ENCODE peak calls at places on chromosome 6, in seven cellular contexts. L is HepG2, F is SK-N-SH, R is HCT116, X is H1, A is K562, V is GM12878. M is an unnamed sample.

GRCh38 chr6:148451690-148452089 is 109.1 kb downstream of the SASH1 start:
- DNase-seq in A (no peak), F (no peak), L (no peak), R (no peak), V (no peak), X (no peak), M (no peak)

GRCh38 chr6:140441256-140441655 is 1066.8 kb upstream of the CITED2 start:
- DNase-seq in F (peak), R (no peak), A (peak), V (no peak), X (no peak), L (peak), M (no peak)

GRCh38 chr6:119310486-119311036 is 39.0 kb downstream of the MAN1A1 start:
- DNase-seq in L (no peak), V (no peak), A (no peak), F (no peak), X (no peak), R (no peak), M (no peak)

GRCh38 chr6:19849196-19849595 is 12.0 kb downstream of the ID4 start:
- DNase-seq in R (no peak), A (no peak), F (no peak), V (no peak), L (no peak), X (no peak), M (no peak)

GRCh38 chr6:112279044-112279916 is 24.9 kb upstream of the LAMA4 start:
- DNase-seq in X (no peak), F (no peak), A (no peak), R (no peak), V (no peak), L (no peak), M (no peak)

GRCh38 chr6:139568956-139569538 is 194.6 kb upstream of the CITED2 start:
- DNase-seq in V (no peak), F (peak), X (no peak), R (no peak), A (no peak), L (no peak), M (no peak)

GRCh38 chr6:12269100-12269499 is 21.1 kb upstream of the EDN1 start:
- DNase-seq in R (no peak), F (no peak), L (no peak), A (no peak), V (no peak), X (no peak), M (no peak)

GRCh38 chr6:6858533-6858982 is 249.2 kb upstream of the RREB1 start:
- DNase-seq in V (no peak), L (no peak), R (no peak), A (peak), X (no peak), F (no peak), M (no peak)

GRCh38 chr6:105591053-105591452 is 188.2 kb upstream of the PREP start:
- DNase-seq in L (no peak), X (no peak), V (peak), A (no peak), R (no peak), F (no peak), M (no peak)

GRCh38 chr6:132888701-132889100 is 74.3 kb downstream of the RPS12 start:
- DNase-seq in V (no peak), F (no peak), R (no peak), L (no peak), A (no peak), X (no peak), M (no peak)

GRCh38 chr6:42137192-42137753 is 5.1 kb downstream of the C6orf132 start:
- DNase-seq in A (no peak), F (peak), R (no peak), V (no peak), X (no peak), L (peak), M (peak)

GRCh38 chr6:135358907-135359459 is 138.6 kb downstream of the AHI1 start:
- DNase-seq in F (no peak), A (no peak), L (no peak), X (no peak), R (no peak), V (no peak), M (no peak)

GRCh38 chr6:89941031-89941775 is 46.9 kb downstream of the GJA10 start:
- DNase-seq in F (no peak), L (peak), V (no peak), X (no peak), A (no peak), R (no peak), M (no peak)

GRCh38 chr6:7587631-7588100 is 2.3 kb upstream of the SNRNP48 start:
- DNase-seq in F (no peak), X (no peak), R (no peak), L (no peak), V (no peak), A (no peak), M (peak)

GRCh38 chr6:168052291-168052891 is 26.6 kb downstream of the FRMD1 start:
- DNase-seq in X (no peak), V (no peak), F (no peak), L (no peak), R (no peak), A (no peak), M (no peak)

GRCh38 chr6:72669324-72669723 is 47.5 kb downstream of the KCNQ5 start:
- DNase-seq in V (no peak), F (no peak), A (no peak), X (no peak), L (no peak), R (no peak), M (no peak)

GRCh38 chr6:30007132-30007764 is 53.8 kb upstream of the POLR1H start:
- DNase-seq in F (no peak), R (no peak), V (no peak), A (no peak), L (no peak), X (no peak), M (no peak)

GRCh38 chr6:37698264-37699137 is 818 bp upstream of the MDGA1 start:
- DNase-seq in A (peak), F (peak), V (no peak), R (peak), X (no peak), L (no peak), M (peak)

GRCh38 chr6:158191769-158192168 is 23.6 kb downstream of the GTF2H5 start:
- DNase-seq in L (no peak), V (no peak), X (no peak), F (no peak), A (no peak), R (no peak), M (no peak)

GRCh38 chr6:91386204-91386603 is 799.3 kb upstream of the MAP3K7 start:
- DNase-seq in L (no peak), F (no peak), X (no peak), A (no peak), R (no peak), V (no peak), M (no peak)

GRCh38 chr6:16956371-16956770 is 145.5 kb upstream of the STMND1 start:
- DNase-seq in F (no peak), L (no peak), R (no peak), X (no peak), A (no peak), V (no peak), M (no peak)

GRCh38 chr6:52731719-52732118 is 31.6 kb downstream of the GSTA2 start:
- DNase-seq in L (no peak), V (no peak), A (no peak), F (no peak), X (no peak), R (no peak), M (no peak)

GRCh38 chr6:14584450-14584849 is 466.9 kb downstream of the CD83 start:
- DNase-seq in X (no peak), A (peak), V (no peak), R (no peak), L (no peak), F (no peak), M (peak)

GRCh38 chr6:121491576-121491975 is 56.1 kb downstream of the GJA1 start:
- DNase-seq in A (no peak), L (no peak), X (no peak), F (no peak), V (no peak), R (no peak), M (no peak)

GRCh38 chr6:19492631-19493030 is 344.5 kb upstream of the ID4 start:
- DNase-seq in A (no peak), L (no peak), V (no peak), F (no peak), X (no peak), R (no peak), M (peak)

GRCh38 chr6:4374231-4374630 is 238.9 kb upstream of the ECI2 start:
- DNase-seq in X (no peak), R (no peak), V (no peak), F (no peak), A (no peak), L (no peak), M (no peak)

GRCh38 chr6:19333936-19334335 is 503.2 kb upstream of the ID4 start:
- DNase-seq in F (no peak), X (no peak), A (no peak), L (no peak), R (no peak), V (no peak), M (no peak)

GRCh38 chr6:72676995-72677394 is 55.1 kb downstream of the KCNQ5 start:
- DNase-seq in F (no peak), X (no peak), A (no peak), L (no peak), V (no peak), R (no peak), M (no peak)

GRCh38 chr6:68468244-68468884 is 166.7 kb upstream of the ADGRB3 start:
- DNase-seq in A (peak), X (peak), L (no peak), R (no peak), F (no peak), V (no peak), M (no peak)

GRCh38 chr6:87152528-87152950 is 2.8 kb upstream of the ZNF292 start:
- DNase-seq in X (no peak), F (no peak), A (no peak), V (no peak), R (no peak), L (no peak), M (no peak)

GRCh38 chr6:53873922-53874321 is 79.1 kb downstream of the LRRC1 start:
- DNase-seq in F (no peak), A (no peak), R (no peak), V (no peak), X (no peak), L (no peak), M (no peak)

GRCh38 chr6:25601797-25602679 is 50.0 kb upstream of the SCGN start:
- DNase-seq in A (peak), F (peak), X (no peak), V (no peak), R (peak), L (peak), M (peak)
- TF ChIP-seq JUND in A (no peak), F (no peak), X (no peak), V (no peak), R (no peak), L (no peak), M (no peak)

GRCh38 chr6:40817369-40817768 is 221.7 kb downstream of the UNC5CL start:
- DNase-seq in R (no peak), V (no peak), L (no peak), F (no peak), X (no peak), A (no peak), M (no peak)

GRCh38 chr6:40815731-40816130 is 223.3 kb downstream of the UNC5CL start:
- DNase-seq in X (no peak), R (no peak), A (no peak), F (no peak), L (no peak), V (no peak), M (no peak)

GRCh38 chr6:40819182-40819834 is 219.7 kb downstream of the UNC5CL start:
- DNase-seq in V (no peak), A (no peak), F (no peak), L (no peak), X (no peak), R (no peak), M (no peak)

GRCh38 chr6:40816601-40817000 is 222.4 kb downstream of the UNC5CL start:
- DNase-seq in L (no peak), X (no peak), A (no peak), R (no peak), V (no peak), F (no peak), M (no peak)
- TF ChIP-seq JUND in L (no peak), X (no peak), A (no peak), R (no peak), V (no peak), F (no peak), M (no peak)

GRCh38 chr6:156017838-156018237 is 562.2 kb upstream of the NOX3 start:
- DNase-seq in A (no peak), F (no peak), L (no peak), R (no peak), V (no peak), X (no peak), M (no peak)
- TF ChIP-seq JUND in A (no peak), F (no peak), L (no peak), R (no peak), V (no peak), X (no peak), M (no peak)

GRCh38 chr6:82783587-82784253 is 281.9 kb downstream of the UBE3D start:
- DNase-seq in L (peak), F (no peak), V (no peak), X (no peak), A (peak), R (no peak), M (peak)

GRCh38 chr6:82778985-82779384 is 286.7 kb downstream of the UBE3D start:
- DNase-seq in F (no peak), R (no peak), X (no peak), A (no peak), L (no peak), V (no peak), M (no peak)

GRCh38 chr6:82785206-82785605 is 280.4 kb downstream of the UBE3D start:
- DNase-seq in R (no peak), X (no peak), F (no peak), A (no peak), L (no peak), V (no peak), M (no peak)

GRCh38 chr6:82780334-82780733 is 285.3 kb downstream of the UBE3D start:
- DNase-seq in A (no peak), R (no peak), V (no peak), X (no peak), L (no peak), F (no peak), M (no peak)

DNA sequence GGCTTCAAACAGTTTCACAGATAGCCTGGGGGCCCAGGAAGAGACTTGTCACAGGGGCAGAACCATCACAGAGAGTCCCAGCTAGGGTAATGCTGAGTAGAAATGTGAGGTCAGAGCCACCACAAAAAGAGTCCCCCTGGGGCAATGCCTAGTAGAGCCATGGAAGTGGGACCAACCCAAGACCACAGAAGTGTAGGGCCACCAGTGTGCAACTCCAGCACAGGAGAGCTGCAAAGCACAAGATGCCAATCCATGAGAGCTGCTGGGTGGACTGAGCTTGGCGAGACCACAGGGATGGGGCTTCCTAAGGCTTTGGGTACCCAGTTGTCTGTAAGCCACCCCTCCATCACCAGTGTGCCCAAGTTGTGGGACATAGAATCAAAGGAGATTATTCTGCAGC is 283.8 kb downstream of the UBE3D start:
- DNase-seq in A (no peak), X (no peak), V (no peak), R (no peak), F (no peak), L (no peak), M (no peak)
- TF ChIP-seq JUND in A (no peak), X (no peak), V (no peak), R (no peak), F (no peak), L (no peak), M (no peak)

DNA sequence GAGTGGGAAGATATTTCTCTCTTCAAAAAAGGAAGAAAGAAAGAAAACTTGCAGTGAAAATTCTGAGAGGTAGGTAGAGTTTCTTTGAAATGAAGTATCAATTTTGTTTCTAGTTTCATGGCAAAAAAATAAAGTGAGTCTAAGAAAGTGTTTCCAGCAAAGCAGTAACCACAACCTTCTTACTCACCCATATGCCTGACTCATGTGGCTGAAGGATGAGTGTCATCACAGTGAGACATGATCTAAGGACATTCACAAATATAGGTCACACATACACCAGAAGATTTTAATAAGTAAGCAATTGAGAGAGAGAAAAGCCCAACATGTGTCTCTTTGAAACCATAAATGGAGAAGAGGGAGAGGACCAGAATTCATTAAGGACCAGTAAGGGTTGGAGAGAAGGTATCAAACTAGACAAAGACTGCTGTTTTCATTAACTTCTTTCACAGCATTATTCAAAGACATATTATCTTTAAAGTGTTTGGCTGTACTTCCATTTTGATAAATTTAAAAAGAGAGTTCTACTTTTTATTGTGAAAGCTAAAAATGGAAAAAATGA is 169.5 kb downstream of the FRK start:
- DNase-seq in L (no peak), F (no peak), R (peak), A (no peak), X (no peak), V (peak), M (no peak)
- TF ChIP-seq JUND in L (no peak), F (no peak), R (peak), A (no peak), X (no peak), V (no peak), M (no peak)

GRCh38 chr6:129073651-129074419 is 190.9 kb downstream of the LAMA2 start:
- DNase-seq in L (no peak), R (no peak), A (no peak), V (no peak), F (no peak), X (no peak), M (no peak)
- TF ChIP-seq JUND in L (no peak), R (no peak), A (no peak), V (no peak), F (no peak), X (no peak), M (no peak)

GRCh38 chr6:34177181-34177591 is 31.3 kb upstream of the GRM4 start:
- DNase-seq in R (no peak), A (peak), F (peak), X (no peak), L (no peak), V (no peak), M (no peak)

GRCh38 chr6:34172961-34173775 is 27.3 kb upstream of the GRM4 start:
- DNase-seq in A (peak), F (no peak), X (no peak), V (no peak), L (no peak), R (no peak), M (no peak)

GRCh38 chr6:34178361-34179105 is 32.6 kb upstream of the GRM4 start:
- DNase-seq in R (no peak), V (no peak), A (no peak), X (no peak), F (no peak), L (no peak), M (no peak)

GRCh38 chr6:34176261-34177031 is 30.6 kb upstream of the GRM4 start:
- DNase-seq in L (no peak), F (peak), X (no peak), V (no peak), R (no peak), A (peak), M (no peak)

GRCh38 chr6:34174846-34175399 is 29.0 kb upstream of the GRM4 start:
- DNase-seq in L (no peak), R (no peak), X (no peak), A (no peak), V (no peak), F (no peak), M (no peak)
- TF ChIP-seq JUND in L (no peak), R (no peak), X (no peak), A (no peak), V (no peak), F (no peak), M (no peak)

GRCh38 chr6:142960098-142960497 is 15.1 kb upstream of the HIVEP2 start:
- DNase-seq in V (no peak), A (no peak), X (no peak), L (no peak), R (no peak), F (no peak), M (no peak)
- TF ChIP-seq JUND in V (no peak), A (no peak), X (no peak), L (no peak), R (no peak), F (peak), M (no peak)

GRCh38 chr6:137707038-137707589 is 159.9 kb upstream of the TNFAIP3 start:
- DNase-seq in V (no peak), A (no peak), R (no peak), L (no peak), F (no peak), X (no peak), M (no peak)

GRCh38 chr6:137707590-137708360 is 159.3 kb upstream of the TNFAIP3 start:
- DNase-seq in F (peak), L (peak), A (peak), X (no peak), V (peak), R (peak), M (peak)

GRCh38 chr6:137711929-137712328 is 155.1 kb upstream of the TNFAIP3 start:
- DNase-seq in L (no peak), V (no peak), F (no peak), A (no peak), R (no peak), X (no peak), M (no peak)

GRCh38 chr6:137708481-137708880 is 158.6 kb upstream of the TNFAIP3 start:
- DNase-seq in A (no peak), X (no peak), L (no peak), F (no peak), R (no peak), V (no peak), M (no peak)

DNA sequence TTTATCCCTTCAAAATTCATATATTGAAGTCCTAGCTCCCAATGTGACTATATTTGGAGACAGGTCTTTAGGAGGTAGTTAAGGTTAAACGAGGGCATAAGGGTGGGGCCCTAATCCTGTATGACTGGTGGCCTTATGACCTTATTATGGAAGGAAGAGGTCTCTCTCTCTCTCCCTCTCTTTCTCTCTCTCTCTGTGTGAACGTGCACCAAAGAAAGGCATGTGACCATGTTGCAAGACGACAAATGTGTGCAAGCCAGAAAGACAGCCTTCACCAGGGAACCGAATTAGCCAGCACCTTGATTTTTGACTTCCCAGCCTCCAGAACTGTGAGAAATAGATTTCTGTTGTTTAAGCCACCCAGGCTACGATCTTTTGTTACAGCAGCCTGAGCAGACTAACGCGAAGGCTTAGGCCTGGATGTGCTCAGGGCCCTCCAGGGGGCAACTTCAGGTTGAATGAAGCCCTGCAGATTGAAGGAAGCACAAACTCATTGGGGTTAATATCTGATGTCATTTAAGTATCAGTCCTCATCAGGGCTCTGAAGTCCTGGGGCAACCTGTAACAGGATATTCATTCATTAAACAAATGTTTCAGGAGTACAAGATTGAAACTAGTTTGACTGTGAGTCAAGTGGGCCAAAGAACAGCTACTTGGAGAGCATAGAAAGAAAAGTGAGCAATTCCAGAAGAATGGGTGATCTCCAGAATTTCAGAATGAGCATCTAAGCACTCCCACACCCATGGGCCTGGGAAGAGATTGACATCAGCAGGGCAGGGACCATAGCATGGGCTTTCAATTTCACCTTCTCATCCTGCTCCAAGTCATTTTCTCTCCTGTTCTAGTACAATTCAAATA is 157.4 kb upstream of the TNFAIP3 start:
- DNase-seq in L (no peak), A (no peak), V (no peak), X (no peak), F (no peak), R (no peak), M (no peak)
- TF ChIP-seq JUND in L (no peak), A (no peak), V (no peak), X (no peak), F (no peak), R (no peak), M (no peak)

M was measured in T47D.